ENCODE peak calls at places on chromosomes 7 and 10, in six cellular contexts. D is central memory CD4-positive, alpha-beta T cell; M is adrenal gland; I is astrocyte of the cerebellum; X is stimulated activated CD8-positive, alpha-beta memory T cell treated with anti-CD3 and anti-CD28 coated beads, Interleukin-4, amount 100 ng/mL, for 4 hours; O is EL. Y is an unnamed sample.

GRCh38 chr10:86295791-86296190 is 70.8 kb downstream of the GRID1 start:
- DNase-seq in D (no peak), M (no peak), I (no peak), X (no peak), O (no peak), Y (no peak)

GRCh38 chr7:36309301-36309700 is 80.4 kb upstream of the ANLN start:
- DNase-seq in D (no peak), M (peak; percentile 8), I (no peak), X (no peak), O (no peak), Y (no peak)

GRCh38 chr7:117412390-117412789 is 14.9 kb downstream of the ASZ1 start:
- DNase-seq in D (no peak), M (no peak), I (no peak), X (no peak), O (no peak), Y (no peak)

GRCh38 chr7:53110425-53110824 is 75.0 kb downstream of the POM121L12 start:
- DNase-seq in D (no peak), M (no peak), I (no peak), X (no peak), O (no peak), Y (no peak)

GRCh38 chr10:49056356-49056755 is 59.0 kb downstream of the VSTM4 start:
- DNase-seq in D (no peak), M (peak; percentile 59), I (no peak), X (no peak), O (peak; percentile 19), Y (no peak)

GRCh38 chr7:1845536-1846311 is 175.6 kb downstream of the ELFN1 start:
- DNase-seq in D (no peak), M (no peak), I (no peak), X (no peak), O (no peak), Y (no peak)

GRCh38 chr7:69695998-69696657 is 97.9 kb downstream of the AUTS2 start:
- DNase-seq in D (no peak), M (no peak), I (no peak), X (no peak), O (no peak), Y (no peak)

GRCh38 chr10:42781893-42782445 is 626 bp upstream of the BMS1 start:
- DNase-seq in D (no peak), M (peak; percentile 21), I (no peak), X (no peak), O (peak; percentile 34), Y (no peak)

GRCh38 chr10:44715081-44715480 is 196.1 kb upstream of the TMEM72 start:
- DNase-seq in D (no peak), M (no peak), I (peak; percentile 73), X (no peak), O (peak; percentile 65), Y (no peak)

GRCh38 chr10:117653170-117653515 is 110.6 kb downstream of the EMX2 start:
- DNase-seq in D (no peak), M (no peak), I (peak; percentile 88), X (no peak), O (peak; percentile 93), Y (no peak)

GRCh38 chr7:90655566-90655965 is 59.4 kb downstream of the CDK14 start:
- DNase-seq in D (no peak), M (no peak), I (peak; percentile 82), X (no peak), O (peak; percentile 90), Y (no peak)

GRCh38 chr7:34060548-34060947 is 155.2 kb downstream of the BMPER start:
- DNase-seq in D (no peak), M (no peak), I (no peak), X (no peak), O (peak; percentile 55), Y (no peak)

GRCh38 chr10:91762878-91763277 is 35.3 kb upstream of the TNKS2 start:
- DNase-seq in D (no peak), M (no peak), I (no peak), X (no peak), O (no peak), Y (no peak)

GRCh38 chr10:69965919-69966662 is 86.6 kb upstream of the MACROH2A2 start:
- DNase-seq in D (no peak), M (no peak), I (no peak), X (no peak), O (peak; percentile 24), Y (no peak)

GRCh38 chr7:111931958-111932357 is 274.2 kb downstream of the DOCK4 start:
- DNase-seq in D (no peak), M (no peak), I (peak; percentile 15), X (no peak), O (no peak), Y (no peak)

GRCh38 chr7:106681815-106682495 is 21.0 kb upstream of the CCDC71L start:
- DNase-seq in D (no peak), M (no peak), I (no peak), X (no peak), O (peak; percentile 74), Y (no peak)

GRCh38 chr10:129288940-129289468 is 178.0 kb upstream of the MGMT start:
- DNase-seq in D (no peak), M (no peak), I (no peak), X (no peak), O (no peak), Y (no peak)

GRCh38 chr10:126169899-126170298 is 218.4 kb downstream of the ADAM12 start:
- DNase-seq in D (no peak), M (no peak), I (no peak), X (no peak), O (no peak), Y (no peak)

GRCh38 chr7:20064974-20065862 is 152.0 kb downstream of the MACC1 start:
- DNase-seq in D (no peak), M (no peak), I (peak; percentile 96), X (no peak), O (peak; percentile 69), Y (no peak)

GRCh38 chr7:141593134-141593533 is 41.9 kb downstream of the AGK start:
- DNase-seq in D (no peak), M (no peak), I (no peak), X (no peak), O (peak; percentile 80), Y (no peak)

Y was measured in CD4-positive, alpha-beta memory T cell.